ENCODE peak calls at places on chromosome 22, in nine cellular contexts. One of them, this sample, is unnamed.
A peak's percentile ranks its signal among the peaks of the same experiment; 100 is the strongest.

GRCh38 chr22:31752096-31752847 is 1.5 kb upstream of the DEPDC5 start:
- DNase-seq in BE2C: peak; percentile 8
- DNase-seq in Caco-2: no peak
- DNase-seq in AG09309: no peak
- DNase-seq in osteocyte: no peak
- DNase-seq in astrocyte of the spinal cord: no peak
- DNase-seq in uterus: no peak
- DNase-seq in AG04450: no peak
- DNase-seq in AG09319: no peak
- DNase-seq in this sample: no peak

GRCh38 chr22:37498289-37498909 is 12.2 kb upstream of the MFNG start:
- DNase-seq in BE2C: peak; percentile 72
- DNase-seq in Caco-2: peak; percentile 67
- DNase-seq in AG09309: no peak
- DNase-seq in osteocyte: no peak
- DNase-seq in astrocyte of the spinal cord: no peak
- DNase-seq in uterus: no peak
- DNase-seq in AG04450: no peak
- DNase-seq in AG09319: no peak
- DNase-seq in this sample: peak; percentile 51

GRCh38 chr22:30004101-30004500 is 76.2 kb upstream of the HORMAD2 start:
- DNase-seq in BE2C: no peak
- DNase-seq in Caco-2: no peak
- DNase-seq in AG09309: no peak
- DNase-seq in osteocyte: no peak
- DNase-seq in astrocyte of the spinal cord: no peak
- DNase-seq in uterus: no peak
- DNase-seq in AG04450: no peak
- DNase-seq in AG09319: no peak
- DNase-seq in this sample: no peak

GRCh38 chr22:19902245-19902699 is 39.3 kb upstream of the COMT start:
- DNase-seq in BE2C: no peak
- DNase-seq in Caco-2: no peak
- DNase-seq in AG09309: no peak
- DNase-seq in osteocyte: no peak
- DNase-seq in astrocyte of the spinal cord: no peak
- DNase-seq in uterus: no peak
- DNase-seq in AG04450: no peak
- DNase-seq in AG09319: no peak
- DNase-seq in this sample: peak; percentile 86

GRCh38 chr22:41127447-41127846 is 35.1 kb downstream of the EP300 start:
- DNase-seq in BE2C: no peak
- DNase-seq in Caco-2: no peak
- DNase-seq in AG09309: no peak
- DNase-seq in osteocyte: no peak
- DNase-seq in astrocyte of the spinal cord: no peak
- DNase-seq in uterus: no peak
- DNase-seq in AG04450: no peak
- DNase-seq in AG09319: no peak
- DNase-seq in this sample: no peak

GRCh38 chr22:50438305-50439275 is 36.2 kb downstream of the SBF1 start:
- DNase-seq in BE2C: peak; percentile 11
- DNase-seq in Caco-2: no peak
- DNase-seq in AG09309: no peak
- DNase-seq in osteocyte: no peak
- DNase-seq in astrocyte of the spinal cord: no peak
- DNase-seq in uterus: no peak
- DNase-seq in AG04450: no peak
- DNase-seq in AG09319: no peak
- DNase-seq in this sample: no peak

GRCh38 chr22:41296826-41297667 is 4.3 kb upstream of the ZC3H7B start:
- DNase-seq in BE2C: no peak
- DNase-seq in Caco-2: no peak
- DNase-seq in AG09309: no peak
- DNase-seq in osteocyte: no peak
- DNase-seq in astrocyte of the spinal cord: no peak
- DNase-seq in uterus: no peak
- DNase-seq in AG04450: no peak
- DNase-seq in AG09319: no peak
- DNase-seq in this sample: no peak

GRCh38 chr22:37932821-37933578 is 20.4 kb downstream of the C22orf23 start:
- DNase-seq in BE2C: no peak
- DNase-seq in Caco-2: no peak
- DNase-seq in AG09309: no peak
- DNase-seq in osteocyte: no peak
- DNase-seq in astrocyte of the spinal cord: no peak
- DNase-seq in uterus: peak; percentile 36
- DNase-seq in AG04450: no peak
- DNase-seq in AG09319: no peak
- DNase-seq in this sample: no peak

GRCh38 chr22:44024288-44024908 is at the start of gene PARVB:
- DNase-seq in BE2C: peak; percentile 45
- DNase-seq in Caco-2: peak; percentile 45
- DNase-seq in AG09309: no peak
- DNase-seq in osteocyte: no peak
- DNase-seq in astrocyte of the spinal cord: no peak
- DNase-seq in uterus: peak; percentile 26
- DNase-seq in AG04450: no peak
- DNase-seq in AG09319: no peak
- DNase-seq in this sample: no peak

GRCh38 chr22:41217553-41218157 is 12.5 kb downstream of the L3MBTL2 start:
- DNase-seq in BE2C: peak; percentile 69
- DNase-seq in Caco-2: no peak
- DNase-seq in AG09309: peak; percentile 64
- DNase-seq in osteocyte: no peak
- DNase-seq in astrocyte of the spinal cord: peak; percentile 79
- DNase-seq in uterus: peak; percentile 67
- DNase-seq in AG04450: peak; percentile 66
- DNase-seq in AG09319: peak; percentile 87
- DNase-seq in this sample: no peak

GRCh38 chr22:20588092-20588842 is 80.9 kb downstream of the MED15 start:
- DNase-seq in BE2C: no peak
- DNase-seq in Caco-2: no peak
- DNase-seq in AG09309: no peak
- DNase-seq in osteocyte: no peak
- DNase-seq in astrocyte of the spinal cord: no peak
- DNase-seq in uterus: no peak
- DNase-seq in AG04450: no peak
- DNase-seq in AG09319: no peak
- DNase-seq in this sample: no peak

GRCh38 chr22:41848468-41848867 is 15.6 kb downstream of the SREBF2 start:
- DNase-seq in BE2C: no peak
- DNase-seq in Caco-2: peak; percentile 53
- DNase-seq in AG09309: no peak
- DNase-seq in osteocyte: no peak
- DNase-seq in astrocyte of the spinal cord: no peak
- DNase-seq in uterus: no peak
- DNase-seq in AG04450: no peak
- DNase-seq in AG09319: no peak
- DNase-seq in this sample: no peak

DNA sequence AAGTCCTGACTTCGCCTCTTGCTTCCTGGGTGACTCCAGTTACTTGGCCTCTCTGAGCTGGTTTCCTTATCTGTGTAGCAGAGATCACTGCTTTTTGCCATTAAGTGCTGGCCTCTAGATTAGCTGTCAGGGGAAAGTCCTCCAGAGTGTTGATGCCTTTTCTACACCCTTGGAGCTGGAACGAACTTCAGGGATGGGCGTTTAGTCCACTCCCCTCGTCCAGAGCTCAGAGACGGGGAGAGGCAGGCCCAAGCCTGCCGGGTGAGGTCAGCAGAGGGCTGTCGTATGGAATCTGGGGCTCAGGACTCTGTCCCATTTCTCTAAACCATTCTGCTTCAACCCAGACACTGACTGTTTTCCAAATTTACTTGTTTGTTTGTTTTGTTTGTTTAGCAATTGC is 75.0 kb downstream of the KIAA1671 start:
- DNase-seq in BE2C: no peak
- DNase-seq in Caco-2: no peak
- DNase-seq in AG09309: no peak
- DNase-seq in osteocyte: no peak
- DNase-seq in astrocyte of the spinal cord: no peak
- DNase-seq in uterus: no peak
- DNase-seq in AG04450: no peak
- DNase-seq in AG09319: no peak
- DNase-seq in this sample: no peak
- TF ChIP-seq CTCF in BE2C: no peak
- TF ChIP-seq CTCF in Caco-2: no peak
- TF ChIP-seq CTCF in AG09309: no peak
- TF ChIP-seq CTCF in osteocyte: no peak
- TF ChIP-seq CTCF in astrocyte of the spinal cord: no peak
- TF ChIP-seq CTCF in uterus: no peak
- TF ChIP-seq CTCF in AG04450: no peak
- TF ChIP-seq CTCF in AG09319: no peak
- TF ChIP-seq CTCF in this sample: no peak

GRCh38 chr22:33923660-33924246 is 3.5 kb upstream of the LARGE1 start:
- DNase-seq in BE2C: peak; percentile 61
- DNase-seq in Caco-2: peak; percentile 67
- DNase-seq in AG09309: no peak
- DNase-seq in osteocyte: no peak
- DNase-seq in astrocyte of the spinal cord: peak; percentile 61
- DNase-seq in uterus: peak; percentile 42
- DNase-seq in AG04450: peak; percentile 23
- DNase-seq in AG09319: no peak
- DNase-seq in this sample: no peak
- TF ChIP-seq CTCF in BE2C: peak; percentile 80
- TF ChIP-seq CTCF in Caco-2: peak; percentile 70
- TF ChIP-seq CTCF in AG09309: peak; percentile 78
- TF ChIP-seq CTCF in osteocyte: peak; percentile 86
- TF ChIP-seq CTCF in astrocyte of the spinal cord: peak; percentile 83
- TF ChIP-seq CTCF in uterus: peak; percentile 79
- TF ChIP-seq CTCF in AG04450: peak; percentile 86
- TF ChIP-seq CTCF in AG09319: peak; percentile 80
- TF ChIP-seq CTCF in this sample: peak; percentile 68

GRCh38 chr22:46444390-46444854 is 93.0 kb downstream of the CELSR1 start:
- DNase-seq in BE2C: no peak
- DNase-seq in Caco-2: no peak
- DNase-seq in AG09309: no peak
- DNase-seq in osteocyte: no peak
- DNase-seq in astrocyte of the spinal cord: no peak
- DNase-seq in uterus: no peak
- DNase-seq in AG04450: no peak
- DNase-seq in AG09319: no peak
- DNase-seq in this sample: no peak
- TF ChIP-seq CTCF in BE2C: peak; percentile 26
- TF ChIP-seq CTCF in Caco-2: no peak
- TF ChIP-seq CTCF in AG09309: no peak
- TF ChIP-seq CTCF in osteocyte: peak; percentile 16
- TF ChIP-seq CTCF in astrocyte of the spinal cord: peak; percentile 23
- TF ChIP-seq CTCF in uterus: no peak
- TF ChIP-seq CTCF in AG04450: peak; percentile 14
- TF ChIP-seq CTCF in AG09319: no peak
- TF ChIP-seq CTCF in this sample: no peak

GRCh38 chr22:28936200-28936599 is 52.8 kb downstream of the ZNRF3 start:
- DNase-seq in BE2C: no peak
- DNase-seq in Caco-2: no peak
- DNase-seq in AG09309: no peak
- DNase-seq in osteocyte: no peak
- DNase-seq in astrocyte of the spinal cord: no peak
- DNase-seq in uterus: no peak
- DNase-seq in AG04450: no peak
- DNase-seq in AG09319: no peak
- DNase-seq in this sample: no peak

GRCh38 chr22:28935140-28935539 is 51.8 kb downstream of the ZNRF3 start:
- DNase-seq in BE2C: no peak
- DNase-seq in Caco-2: no peak
- DNase-seq in AG09309: no peak
- DNase-seq in osteocyte: no peak
- DNase-seq in astrocyte of the spinal cord: no peak
- DNase-seq in uterus: no peak
- DNase-seq in AG04450: no peak
- DNase-seq in AG09319: no peak
- DNase-seq in this sample: no peak

GRCh38 chr22:28934026-28934425 is 50.7 kb downstream of the ZNRF3 start:
- DNase-seq in BE2C: no peak
- DNase-seq in Caco-2: no peak
- DNase-seq in AG09309: no peak
- DNase-seq in osteocyte: no peak
- DNase-seq in astrocyte of the spinal cord: no peak
- DNase-seq in uterus: no peak
- DNase-seq in AG04450: no peak
- DNase-seq in AG09319: no peak
- DNase-seq in this sample: no peak

GRCh38 chr22:28937206-28938025 is 54.0 kb downstream of the ZNRF3 start:
- DNase-seq in BE2C: no peak
- DNase-seq in Caco-2: no peak
- DNase-seq in AG09309: no peak
- DNase-seq in osteocyte: no peak
- DNase-seq in astrocyte of the spinal cord: no peak
- DNase-seq in uterus: no peak
- DNase-seq in AG04450: no peak
- DNase-seq in AG09319: no peak
- DNase-seq in this sample: no peak

DNA sequence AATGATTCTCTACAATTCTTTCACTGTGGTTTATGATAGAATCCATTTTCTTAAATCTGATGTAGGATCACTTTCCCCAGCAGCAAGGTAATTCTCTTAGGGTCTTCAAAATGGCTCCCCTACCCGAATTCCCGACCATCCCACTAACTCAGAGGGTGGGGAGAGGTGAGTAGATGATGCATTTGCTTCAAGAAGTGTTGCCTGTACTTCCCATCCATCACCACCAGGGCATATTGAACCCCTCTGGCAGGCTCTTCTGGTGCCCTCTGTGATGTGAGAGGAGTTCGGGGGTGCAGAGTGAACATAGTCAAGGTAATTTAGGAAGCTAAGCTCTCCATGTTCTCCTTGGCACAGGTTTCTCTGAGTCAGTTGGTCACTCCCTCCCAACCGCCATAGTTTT is 52.3 kb downstream of the ZNRF3 start:
- DNase-seq in BE2C: no peak
- DNase-seq in Caco-2: no peak
- DNase-seq in AG09309: no peak
- DNase-seq in osteocyte: no peak
- DNase-seq in astrocyte of the spinal cord: no peak
- DNase-seq in uterus: no peak
- DNase-seq in AG04450: no peak
- DNase-seq in AG09319: no peak
- DNase-seq in this sample: no peak
- TF ChIP-seq CTCF in BE2C: peak; percentile 44
- TF ChIP-seq CTCF in Caco-2: no peak
- TF ChIP-seq CTCF in AG09309: peak; percentile 36
- TF ChIP-seq CTCF in osteocyte: peak; percentile 10
- TF ChIP-seq CTCF in astrocyte of the spinal cord: peak; percentile 27
- TF ChIP-seq CTCF in uterus: no peak
- TF ChIP-seq CTCF in AG04450: peak; percentile 34
- TF ChIP-seq CTCF in AG09319: no peak
- TF ChIP-seq CTCF in this sample: no peak